ENCODE peak calls at places on chromosomes 13 and 19, in ten cellular contexts. R, H, J, Z, U, C, X, V, G and A are unnamed samples.
A peak's percentile ranks its signal among the peaks of the same experiment; 100 is the strongest.

GRCh38 chr13:27354379-27354778 is 70.0 kb upstream of the GTF3A start:
- DNase-seq in R (peak; percentile 50), H (no peak), J (no peak), Z (no peak), U (no peak), C (no peak), X (no peak), V (peak; percentile 32), G (no peak), A (no peak)

GRCh38 chr19:48283908-48284307 is 14.0 kb downstream of the ZNF114 start:
- DNase-seq in R (peak; percentile 44), H (no peak), J (no peak), Z (no peak), U (no peak), C (no peak), X (no peak), V (peak; percentile 96), G (no peak), A (no peak)

GRCh38 chr13:26919311-26919710 is 158.7 kb upstream of the GPR12 start:
- DNase-seq in R (peak; percentile 6), H (no peak), J (no peak), Z (no peak), U (no peak), C (no peak), X (no peak), V (no peak), G (no peak), A (no peak)

GRCh38 chr13:35984776-35985453 is 146.3 kb downstream of the DCLK1 start:
- DNase-seq in R (no peak), H (no peak), J (no peak), Z (no peak), U (no peak), C (no peak), X (no peak), V (no peak), G (peak; percentile 18), A (no peak)

GRCh38 chr13:49023441-49023840 is 47.7 kb downstream of the FNDC3A start:
- DNase-seq in R (peak; percentile 87), H (no peak), J (no peak), Z (no peak), U (peak; percentile 24), C (no peak), X (no peak), V (peak; percentile 18), G (no peak), A (no peak)

GRCh38 chr13:102838982-102839381 is 6.8 kb upstream of the ERCC5 start:
- DNase-seq in R (peak; percentile 31), H (no peak), J (no peak), Z (no peak), U (no peak), C (no peak), X (no peak), V (no peak), G (no peak), A (no peak)

GRCh38 chr19:19033426-19034203 is at the start of the genes ARMC6 and SUGP2:
- DNase-seq in R (peak; percentile 93), H (peak; percentile 94), J (peak; percentile 84), Z (no peak), U (peak; percentile 98), C (peak; percentile 95), X (peak; percentile 94), V (peak; percentile 74), G (peak; percentile 98), A (peak; percentile 86)

GRCh38 chr13:113874177-113874576 is 10.3 kb upstream of the GAS6 start:
- DNase-seq in R (no peak), H (no peak), J (no peak), Z (no peak), U (no peak), C (no peak), X (no peak), V (no peak), G (no peak), A (no peak)

GRCh38 chr19:23415561-23416191 is 20.4 kb upstream of the ZNF91 start:
- DNase-seq in R (peak; percentile 25), H (no peak), J (peak; percentile 46), Z (no peak), U (no peak), C (peak; percentile 57), X (no peak), V (no peak), G (peak; percentile 81), A (no peak)

GRCh38 chr13:64305246-64305645 is 2889.6 kb upstream of the PCDH20 start:
- DNase-seq in R (no peak), H (no peak), J (no peak), Z (no peak), U (no peak), C (no peak), X (no peak), V (peak; percentile 7), G (no peak), A (no peak)

GRCh38 chr19:45151821-45152503 is 8.8 kb downstream of the NKPD1 start:
- DNase-seq in R (peak; percentile 20), H (no peak), J (no peak), Z (no peak), U (no peak), C (no peak), X (no peak), V (no peak), G (peak; percentile 83), A (no peak)

GRCh38 chr19:45150180-45150579 is 10.6 kb downstream of the NKPD1 start:
- DNase-seq in R (no peak), H (no peak), J (no peak), Z (no peak), U (no peak), C (no peak), X (no peak), V (no peak), G (no peak), A (no peak)

GRCh38 chr19:45152504-45153338 is 8.1 kb downstream of the NKPD1 start:
- DNase-seq in R (peak; percentile 65), H (no peak), J (peak; percentile 49), Z (no peak), U (no peak), C (no peak), X (peak; percentile 60), V (no peak), G (peak; percentile 89), A (no peak)

GRCh38 chr19:45149129-45149528 is 11.7 kb downstream of the NKPD1 start:
- DNase-seq in R (no peak), H (no peak), J (no peak), Z (no peak), U (no peak), C (no peak), X (no peak), V (no peak), G (no peak), A (no peak)

GRCh38 chr19:45150731-45151725 is 9.8 kb downstream of the NKPD1 start:
- DNase-seq in R (no peak), H (no peak), J (no peak), Z (no peak), U (no peak), C (no peak), X (no peak), V (no peak), G (peak; percentile 44), A (no peak)
- H3K27ac ChIP-seq in R (no peak overlapping the region), H (no peak overlapping the region), J (no peak overlapping the region), Z (no peak overlapping the region), U (no peak overlapping the region), C (no peak overlapping the region), X (no peak overlapping the region), V (no peak overlapping the region), G (no peak overlapping the region), A (no peak overlapping the region)

DNA sequence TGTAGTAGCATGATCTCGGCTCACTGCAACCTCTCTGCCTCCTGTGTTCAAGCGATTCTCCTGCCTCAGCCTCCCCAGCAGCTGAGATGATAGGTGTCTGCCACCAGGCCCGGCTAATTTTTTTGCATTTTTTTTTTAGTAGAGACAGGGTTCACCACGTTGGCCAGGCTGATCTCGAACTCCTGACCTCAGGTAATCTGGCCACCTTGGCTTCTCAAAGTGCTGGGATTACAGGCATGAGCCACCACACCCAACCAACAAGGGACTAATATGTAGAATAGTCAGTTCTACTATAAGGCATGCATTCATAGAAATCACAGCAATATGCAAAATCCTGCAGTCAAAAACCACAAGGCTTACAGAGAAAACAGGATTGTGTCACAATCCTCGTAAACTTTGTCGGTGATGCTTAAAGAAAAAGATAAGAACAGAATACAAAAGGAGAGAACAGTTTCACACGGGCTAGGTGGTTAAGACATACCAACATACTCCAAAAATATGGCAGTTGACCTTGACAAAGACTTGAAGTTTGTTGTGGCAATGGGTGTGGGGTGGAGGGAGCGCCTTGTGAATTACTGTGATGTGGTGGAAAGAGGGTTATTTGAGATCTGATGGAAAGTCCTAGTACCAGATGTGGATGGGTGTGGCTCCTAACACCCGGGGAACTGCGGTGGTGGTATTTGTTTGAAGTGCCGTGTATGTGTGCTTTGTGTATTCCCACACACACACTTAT is 12.5 kb downstream of the NOSIP start:
- DNase-seq in R (peak; percentile 57), H (no peak), J (no peak), Z (no peak), U (no peak), C (no peak), X (peak; percentile 94), V (no peak), G (no peak), A (no peak)
- H3K27ac ChIP-seq in R (peak overlapping the region; percentile 29), H (no peak overlapping the region), J (no peak overlapping the region), Z (peak overlapping the region; percentile 34), U (no peak overlapping the region), C (no peak overlapping the region), X (peak overlapping the region; percentile 87), V (no peak overlapping the region), G (no peak overlapping the region), A (no peak overlapping the region)

DNA sequence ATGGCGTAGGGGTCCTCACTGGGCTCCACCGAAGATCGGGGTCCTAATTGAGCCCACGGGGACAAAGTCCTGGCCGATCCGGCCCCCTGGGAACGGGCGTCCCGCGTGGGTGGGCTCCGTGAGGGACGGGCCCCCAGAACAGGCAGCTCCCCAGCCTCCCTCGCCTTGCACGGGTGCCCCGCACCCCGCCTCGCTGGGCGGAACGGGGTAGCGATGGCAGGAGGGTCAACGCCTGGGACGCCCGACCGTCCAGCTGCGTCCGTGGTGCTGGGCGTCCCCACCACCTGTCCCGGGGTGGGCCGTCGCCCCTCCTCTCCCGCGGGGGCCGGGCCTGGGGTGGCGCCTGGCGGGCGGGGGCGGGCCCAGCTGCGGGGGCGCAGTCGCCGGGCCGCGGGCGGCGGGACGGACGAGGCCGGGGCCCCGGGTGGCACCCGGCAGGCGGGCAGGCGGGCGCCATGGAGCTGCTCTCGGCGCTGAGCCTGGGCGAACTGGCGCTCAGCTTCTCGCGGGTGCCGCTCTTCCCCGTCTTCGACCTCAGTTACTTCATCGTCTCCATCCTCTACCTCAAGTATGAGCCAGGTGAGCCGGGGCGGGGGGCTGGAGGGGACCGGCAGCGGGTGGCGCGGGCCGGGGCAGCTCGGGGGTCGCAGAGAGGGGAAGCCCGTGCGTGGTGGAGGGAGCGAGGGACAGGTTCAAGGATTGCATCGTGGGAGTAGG is at the start of gene TMEM38A:
- DNase-seq in R (peak; percentile 54), H (peak; percentile 57), J (peak; percentile 62), Z (no peak), U (peak; percentile 62), C (peak; percentile 78), X (peak; percentile 26), V (no peak), G (peak; percentile 91), A (no peak)
- H3K27ac ChIP-seq in R (peak within 1 kb of the TSS; percentile 83), H (peak within 1 kb of the TSS; percentile 83), J (peak within 1 kb of the TSS; percentile 98), Z (peak within 1 kb of the TSS; percentile 96), U (peak within 1 kb of the TSS; percentile 88), C (peak within 1 kb of the TSS; percentile 68), X (peak within 1 kb of the TSS; percentile 91), V (peak within 1 kb of the TSS; percentile 83), G (peak within 1 kb of the TSS; percentile 98), A (peak within 1 kb of the TSS; percentile 90)

DNA sequence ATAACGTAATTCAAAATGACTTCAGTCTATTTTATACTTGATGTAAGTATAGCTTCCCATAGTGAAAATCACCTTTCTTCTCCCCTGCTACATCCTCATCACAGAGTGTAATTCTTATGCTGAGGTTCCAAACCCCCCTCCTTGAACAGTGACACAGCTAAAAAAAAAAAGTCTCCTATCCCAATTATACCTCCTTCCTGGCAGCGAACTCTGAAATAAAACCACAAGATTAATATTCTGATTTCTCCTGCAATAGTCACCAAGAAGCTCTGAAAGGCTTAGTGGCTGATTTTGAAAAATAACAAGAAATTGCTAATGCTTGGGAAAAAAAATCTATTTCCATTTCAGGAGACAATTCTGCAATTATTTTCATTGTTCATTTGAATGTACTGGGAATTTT is 36.3 kb downstream of the EFNB2 start:
- DNase-seq in R (no peak), H (no peak), J (no peak), Z (no peak), U (no peak), C (no peak), X (no peak), V (no peak), G (no peak), A (no peak)
- H3K27ac ChIP-seq in R (no peak overlapping the region), H (no peak overlapping the region), J (peak overlapping the region; percentile 71), Z (peak overlapping the region; percentile 17), U (no peak overlapping the region), C (no peak overlapping the region), X (no peak overlapping the region), V (no peak overlapping the region), G (no peak overlapping the region), A (peak overlapping the region; percentile 5)